ENCODE peak calls at places on chromosomes 12 and 14, in six cellular contexts. I is A549, B is SK-N-SH, M is HepG2, O is K562, H is H1. Z is an unnamed sample.

GRCh38 chr12:57475271-57476161 is 4.2 kb downstream of the ARHGAP9 start:
- DNase-seq in I (no peak), M (no peak), O (no peak), B (peak), H (peak), Z (no peak)

GRCh38 chr12:43816168-43816567 is 10.1 kb upstream of the TWF1 start:
- DNase-seq in I (no peak), B (no peak), H (no peak), O (no peak), M (no peak), Z (no peak)

GRCh38 chr12:108881953-108882352 is 2.1 kb downstream of the DAO start:
- DNase-seq in O (no peak), I (no peak), H (no peak), M (no peak), B (no peak), Z (no peak)

GRCh38 chr12:105220929-105221290 is 15.1 kb downstream of the APPL2 start:
- DNase-seq in H (no peak), M (no peak), I (no peak), O (no peak), B (no peak), Z (no peak)

GRCh38 chr14:24674204-24674970 is 40.4 kb upstream of the GZMB start:
- DNase-seq in B (no peak), H (no peak), M (no peak), I (no peak), O (no peak), Z (no peak)

GRCh38 chr14:44912041-44912869 is 49.5 kb downstream of the KLHL28 start:
- DNase-seq in O (no peak), H (no peak), B (peak), I (no peak), M (no peak), Z (no peak)

GRCh38 chr14:102809870-102810269 is 32.6 kb downstream of the TRAF3 start:
- DNase-seq in B (no peak), I (no peak), O (no peak), M (no peak), H (no peak), Z (no peak)

GRCh38 chr14:86543531-86543930 is 1013.6 kb downstream of the FLRT2 start:
- DNase-seq in O (no peak), I (no peak), B (no peak), M (no peak), H (no peak), Z (no peak)

DNA sequence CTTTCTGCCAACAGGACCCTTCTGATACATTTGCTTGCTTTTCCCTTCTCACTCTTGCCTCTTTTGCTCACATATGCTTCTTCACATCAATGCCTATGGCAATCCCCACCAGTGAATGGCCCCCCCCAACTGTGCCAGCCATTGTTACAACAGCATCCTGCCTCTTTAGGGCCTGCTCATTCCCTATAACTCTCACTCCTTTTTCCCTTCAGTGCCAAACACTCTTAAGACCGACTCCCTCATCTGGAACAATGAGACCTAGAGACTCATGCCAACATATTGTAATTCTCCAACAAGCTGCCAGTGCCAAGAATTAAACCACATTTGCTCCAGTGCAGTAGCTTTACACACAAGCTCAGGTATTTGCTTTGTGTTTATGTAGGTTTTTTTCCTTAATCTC is 189.0 kb downstream of the SOX5 start:
- DNase-seq in H (peak), B (no peak), M (no peak), O (no peak), I (no peak), Z (no peak)
- TF ChIP-seq CHD2 in H (no peak), B (no peak), M (no peak), O (no peak), I (no peak), Z (no peak)

GRCh38 chr12:53483225-53483978 is 15.9 kb downstream of the MAP3K12 start:
- DNase-seq in O (no peak), I (no peak), B (no peak), H (no peak), M (no peak), Z (no peak)
- TF ChIP-seq CHD2 in O (no peak), I (no peak), B (no peak), H (no peak), M (no peak), Z (no peak)

DNA sequence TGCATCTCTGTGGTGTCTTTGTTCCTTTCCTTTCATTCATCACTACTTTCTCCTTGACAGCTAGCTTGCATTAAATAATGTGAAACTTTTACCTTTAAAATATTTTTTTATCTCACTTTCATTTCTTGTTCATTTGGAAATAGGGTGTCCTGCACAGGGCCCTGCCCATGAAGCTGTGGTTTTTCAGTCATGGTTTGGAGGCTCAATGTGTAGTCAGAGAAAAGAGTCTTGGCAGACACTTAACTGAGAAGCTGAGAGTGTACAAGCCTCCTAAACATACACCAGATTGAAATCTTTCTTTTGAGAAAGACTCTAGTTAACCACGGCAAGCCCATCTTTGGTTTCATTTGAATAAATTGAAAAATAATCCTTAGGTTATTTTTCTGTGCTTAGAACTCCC is 74.2 kb downstream of the KICS2 start:
- DNase-seq in B (no peak), I (no peak), O (no peak), M (no peak), H (no peak), Z (no peak)
- TF ChIP-seq CHD2 in B (no peak), I (no peak), O (no peak), M (no peak), H (no peak), Z (no peak)

DNA sequence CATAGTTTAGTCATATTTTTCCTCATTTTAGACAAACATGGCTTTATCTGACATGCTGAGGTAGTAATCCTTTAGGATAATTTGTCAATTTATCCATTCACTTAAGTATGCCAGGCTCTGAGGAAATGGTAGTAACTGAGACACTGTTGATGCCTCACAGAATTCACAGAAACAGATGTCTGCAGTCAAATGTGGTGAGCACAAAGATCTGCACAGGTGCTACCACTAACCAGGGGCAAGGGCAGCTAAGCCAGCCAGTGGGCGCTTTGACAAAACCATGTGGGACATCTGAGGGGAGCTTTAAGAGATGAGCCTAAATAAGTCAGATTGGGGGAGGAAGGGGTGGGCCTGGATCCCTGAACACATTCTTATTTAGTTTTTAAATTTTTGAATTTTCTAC is 37.8 kb downstream of the GRIP1 start:
- DNase-seq in O (no peak), B (no peak), I (no peak), M (no peak), H (no peak), Z (no peak)
- TF ChIP-seq CHD2 in O (no peak), B (no peak), I (no peak), M (no peak), H (no peak), Z (no peak)

DNA sequence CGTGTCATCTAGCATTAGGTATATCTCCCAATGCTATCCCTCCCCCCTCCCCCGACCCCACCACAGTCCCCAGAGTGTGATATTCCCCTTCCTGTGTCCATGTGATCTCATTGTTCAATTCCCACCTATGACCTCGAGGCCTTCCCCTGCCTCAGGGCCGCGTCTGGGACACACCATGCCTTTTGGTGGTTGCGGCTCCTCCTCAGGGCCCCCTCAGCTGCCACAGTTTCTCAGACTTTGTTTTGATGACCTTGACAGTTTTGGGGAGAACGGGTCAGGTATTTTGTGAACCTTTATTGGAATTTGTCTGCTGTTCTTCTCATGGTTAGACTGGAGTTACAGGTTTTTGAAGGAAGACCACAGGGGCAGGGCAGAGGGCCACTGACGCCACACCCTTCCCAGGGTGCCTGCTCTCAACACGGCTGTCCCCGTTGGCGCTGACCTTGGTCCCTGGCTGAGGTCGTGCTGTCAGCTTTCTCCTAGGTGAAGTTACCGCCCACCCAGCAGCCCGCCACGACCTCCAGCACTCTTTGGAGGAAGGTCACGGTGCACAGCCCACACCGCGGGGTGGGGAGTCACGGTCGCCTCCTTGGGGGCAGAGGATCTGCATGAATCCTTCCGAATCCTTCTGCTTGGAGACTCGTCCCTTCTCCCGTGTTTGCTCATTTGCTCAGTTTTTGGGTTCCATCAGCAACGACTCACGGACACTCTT is 130.5 kb downstream of the KIF26A start:
- DNase-seq in O (no peak), H (peak), I (no peak), M (no peak), B (no peak), Z (no peak)
- TF ChIP-seq CHD2 in O (no peak), H (no peak), I (no peak), M (no peak), B (no peak), Z (no peak)

GRCh38 chr14:29458547-29458946 is 469.1 kb downstream of the PRKD1 start:
- DNase-seq in H (no peak), I (no peak), M (no peak), O (no peak), B (no peak), Z (no peak)
- TF ChIP-seq CHD2 in H (no peak), I (no peak), M (no peak), O (no peak), B (no peak), Z (no peak)

GRCh38 chr14:104732931-104733681 is 9.1 kb downstream of the ADSS1 start:
- DNase-seq in B (no peak), M (no peak), H (no peak), O (no peak), I (no peak), Z (no peak)

GRCh38 chr14:104734601-104734990 is 10.6 kb downstream of the ADSS1 start:
- DNase-seq in I (no peak), M (no peak), B (no peak), H (no peak), O (no peak), Z (no peak)

GRCh38 chr14:104734051-104734587 is 10.1 kb downstream of the ADSS1 start:
- DNase-seq in O (no peak), B (no peak), M (no peak), I (no peak), H (no peak), Z (no peak)

GRCh38 chr14:104735830-104736642 is 12.0 kb downstream of the ADSS1 start:
- DNase-seq in H (no peak), O (no peak), B (peak), M (peak), I (no peak), Z (no peak)

GRCh38 chr14:104734991-104735779 is 11.2 kb downstream of the ADSS1 start:
- DNase-seq in B (no peak), M (peak), I (no peak), H (no peak), O (no peak), Z (no peak)
- TF ChIP-seq CHD2 in B (no peak), M (no peak), I (no peak), H (no peak), O (no peak), Z (no peak)

GRCh38 chr14:61500046-61500445 is 178.7 kb downstream of the PRKCH start:
- DNase-seq in H (no peak), I (no peak), O (no peak), B (no peak), M (no peak), Z (no peak)
- TF ChIP-seq CHD2 in H (no peak), I (no peak), O (no peak), B (no peak), M (no peak), Z (no peak)

DNA sequence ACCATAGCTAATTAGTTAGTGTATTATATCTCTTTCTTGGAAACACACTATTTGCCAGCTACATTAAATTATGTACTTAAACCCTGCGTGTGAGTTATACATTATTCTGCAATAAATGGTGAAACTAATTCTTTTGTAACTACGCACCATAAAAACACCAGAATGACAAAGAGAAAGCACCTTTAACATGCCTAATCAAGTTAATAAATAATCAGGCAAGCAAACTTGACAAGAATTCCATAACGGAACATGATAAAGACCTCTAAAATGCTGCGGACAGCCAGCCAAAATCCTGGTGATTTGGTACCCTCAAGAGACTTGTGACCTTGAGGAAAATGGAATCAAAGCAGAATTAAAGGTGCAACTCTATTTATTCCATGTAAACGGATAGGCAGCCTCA is 375.3 kb upstream of the KITLG start:
- DNase-seq in M (no peak), B (no peak), I (no peak), O (no peak), H (no peak), Z (no peak)
- TF ChIP-seq CHD2 in M (no peak), B (no peak), I (no peak), O (no peak), H (no peak), Z (no peak)

Z was measured in GM12878.